ENCODE peak calls at places on chromosomes 2 and 18, in five cellular contexts. J, L, V, U and Q are unnamed samples.

GRCh38 chr18:76922107-76922506 is 99.8 kb downstream of the ZNF236 start:
- DNase-seq in J (peak), L (peak), V (peak), U (peak), Q (peak)

GRCh38 chr2:600542-601386 is 76.4 kb downstream of the TMEM18 start:
- DNase-seq in J (no peak), L (no peak), V (no peak), U (peak), Q (peak)

GRCh38 chr2:107393516-107393915 is 433.2 kb upstream of the RGPD4 start:
- DNase-seq in J (no peak), L (no peak), V (peak), U (no peak), Q (no peak)

GRCh38 chr2:26675651-26676255 is 16.8 kb upstream of the KCNK3 start:
- DNase-seq in J (no peak), L (no peak), V (no peak), U (no peak), Q (no peak)

GRCh38 chr2:10514743-10515142 is 66.6 kb upstream of the ODC1 start:
- DNase-seq in J (no peak), L (peak), V (no peak), U (peak), Q (no peak)

GRCh38 chr2:18412980-18413793 is 147.3 kb downstream of the RDH14 start:
- DNase-seq in J (no peak), L (peak), V (peak), U (no peak), Q (no peak)

GRCh38 chr2:168766600-168766999 is 35.8 kb upstream of the NOSTRIN start:
- DNase-seq in J (no peak), L (no peak), V (peak), U (peak), Q (no peak)

GRCh38 chr2:64982311-64982857 is 6.8 kb upstream of the SLC1A4 start:
- DNase-seq in J (no peak), L (no peak), V (no peak), U (no peak), Q (no peak)

GRCh38 chr2:238060096-238060541 is 682 bp upstream of the SCLY start:
- DNase-seq in J (no peak), L (peak), V (no peak), U (peak), Q (no peak)

GRCh38 chr2:172925600-172925999 is 150.0 kb upstream of the MAP3K20 start:
- DNase-seq in J (no peak), L (no peak), V (no peak), U (no peak), Q (no peak)

GRCh38 chr2:74497777-74498499 is 1.5 kb downstream of the LBX2 start:
- DNase-seq in J (no peak), L (no peak), V (peak), U (peak), Q (peak)

GRCh38 chr18:23442958-23443357 is 10.1 kb upstream of the RIOK3 start:
- DNase-seq in J (no peak), L (no peak), V (no peak), U (no peak), Q (no peak)

GRCh38 chr2:117523267-117523666 is 291.2 kb upstream of the DDX18 start:
- DNase-seq in J (no peak), L (no peak), V (no peak), U (no peak), Q (no peak)

GRCh38 chr2:73366060-73366459 is 19.6 kb upstream of the ALMS1 start:
- DNase-seq in J (no peak), L (no peak), V (no peak), U (no peak), Q (no peak)

GRCh38 chr18:35267161-35267651 is 22.8 kb downstream of the ZSCAN30 start:
- DNase-seq in J (no peak), L (no peak), V (peak), U (no peak), Q (peak)

GRCh38 chr2:157265825-157266224 is 8.3 kb downstream of the GALNT5 start:
- DNase-seq in J (no peak), L (no peak), V (no peak), U (no peak), Q (no peak)

GRCh38 chr2:73175663-73176204 is 26.6 kb upstream of the NOTO start:
- DNase-seq in J (peak), L (peak), V (peak), U (peak), Q (peak)

GRCh38 chr2:86671304-86671981 is 47.8 kb upstream of the RNF103 start:
- DNase-seq in J (no peak), L (peak), V (peak), U (peak), Q (no peak)

GRCh38 chr2:66446178-66446860 is 11.4 kb downstream of the MEIS1 start:
- DNase-seq in J (no peak), L (no peak), V (no peak), U (peak), Q (peak)

GRCh38 chr2:66446924-66447323 is 12.0 kb downstream of the MEIS1 start:
- DNase-seq in J (no peak), L (no peak), V (no peak), U (no peak), Q (no peak)

GRCh38 chr2:66443977-66444855 is 9.3 kb downstream of the MEIS1 start:
- DNase-seq in J (no peak), L (peak), V (no peak), U (peak), Q (no peak)

GRCh38 chr2:66445781-66446177 is 10.9 kb downstream of the MEIS1 start:
- DNase-seq in J (no peak), L (no peak), V (no peak), U (peak), Q (peak)

DNA sequence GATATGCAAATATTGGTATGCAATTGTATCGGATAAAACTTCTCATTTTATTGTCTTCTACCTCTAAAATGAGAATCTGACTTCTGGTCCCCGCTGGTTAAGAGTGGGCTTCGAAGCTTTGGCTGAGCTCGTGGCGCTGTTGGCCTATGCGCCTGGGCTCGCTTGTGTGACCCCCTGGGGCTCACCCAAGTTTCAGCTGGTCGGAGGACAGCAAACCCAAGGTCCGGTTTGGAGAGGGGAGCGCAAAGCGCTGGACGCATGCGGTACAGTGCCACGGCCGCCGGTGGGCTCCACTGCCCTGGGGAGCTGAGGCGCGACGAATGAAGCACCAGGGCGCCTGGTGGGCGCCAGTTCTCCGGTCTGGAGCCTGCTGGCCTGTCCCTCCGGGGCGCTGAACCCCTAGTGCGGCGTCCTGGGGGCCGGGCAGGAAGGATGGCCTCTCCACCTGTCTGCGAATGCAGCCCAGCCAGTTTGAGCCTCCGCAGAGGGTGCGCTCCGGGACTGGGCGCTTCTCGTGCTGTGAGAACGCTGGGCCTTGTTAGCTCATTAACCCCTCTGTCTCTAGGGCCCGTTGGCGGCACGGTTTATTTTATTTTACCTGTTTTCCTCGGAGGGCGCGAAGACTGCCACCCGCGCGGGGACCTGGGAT is 10.3 kb downstream of the MEIS1 start:
- DNase-seq in J (no peak), L (no peak), V (no peak), U (peak), Q (peak)
- H2BK120ac ChIP-seq in J (no peak), L (peak), V (peak), U (no peak), Q (no peak)

GRCh38 chr18:49611316-49611715 is 49.5 kb downstream of the LIPG start:
- DNase-seq in J (no peak), L (no peak), V (no peak), U (no peak), Q (no peak)

GRCh38 chr18:49612515-49613033 is 50.7 kb downstream of the LIPG start:
- DNase-seq in J (no peak), L (no peak), V (no peak), U (peak), Q (peak)

GRCh38 chr18:49608366-49608747 is 46.5 kb downstream of the LIPG start:
- DNase-seq in J (no peak), L (no peak), V (no peak), U (no peak), Q (no peak)

GRCh38 chr18:49608892-49609291 is 47.0 kb downstream of the LIPG start:
- DNase-seq in J (no peak), L (no peak), V (no peak), U (no peak), Q (no peak)

GRCh38 chr18:49609416-49610284 is 47.8 kb downstream of the LIPG start:
- DNase-seq in J (no peak), L (peak), V (no peak), U (no peak), Q (no peak)
- H2AK5ac ChIP-seq in J (no peak), L (no peak), V (no peak), U (no peak), Q (no peak)

GRCh38 chr2:23465138-23465537 is 80.2 kb downstream of the KLHL29 start:
- DNase-seq in J (no peak), L (no peak), V (no peak), U (no peak), Q (no peak)

GRCh38 chr2:23468384-23469141 is 83.6 kb downstream of the KLHL29 start:
- DNase-seq in J (no peak), L (no peak), V (no peak), U (no peak), Q (no peak)

GRCh38 chr2:23465982-23466381 is 81.0 kb downstream of the KLHL29 start:
- DNase-seq in J (no peak), L (no peak), V (no peak), U (no peak), Q (no peak)

GRCh38 chr2:23469142-23469540 is 84.2 kb downstream of the KLHL29 start:
- DNase-seq in J (no peak), L (no peak), V (no peak), U (no peak), Q (no peak)

DNA sequence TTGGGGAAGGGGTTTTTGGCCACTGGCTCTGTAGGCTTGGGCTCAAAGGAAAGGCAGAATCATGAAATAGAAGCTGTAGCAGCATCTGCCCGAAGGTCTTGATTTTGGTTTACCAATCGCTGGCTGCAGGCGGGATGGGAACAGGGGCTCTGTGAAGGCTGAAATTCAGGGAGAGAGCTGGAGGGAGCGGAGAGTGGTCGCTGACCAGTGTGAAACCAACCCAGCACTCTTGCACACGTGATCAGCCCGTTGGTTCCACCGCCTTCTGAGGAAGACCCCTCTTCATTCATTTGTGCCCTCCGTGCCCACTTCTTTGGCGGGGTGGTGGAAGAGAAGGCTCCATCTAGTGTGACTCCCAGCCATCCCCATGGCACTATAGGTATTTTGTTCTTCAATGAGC is 82.6 kb downstream of the KLHL29 start:
- DNase-seq in J (no peak), L (no peak), V (no peak), U (no peak), Q (no peak)
- H3K9ac ChIP-seq in J (no peak), L (no peak), V (no peak), U (no peak), Q (no peak)

GRCh38 chr2:226796840-226797288 is 2.8 kb downstream of the IRS1 start:
- DNase-seq in J (no peak), L (peak), V (no peak), U (peak), Q (peak)

GRCh38 chr2:226796012-226796839 is 3.4 kb downstream of the IRS1 start:
- DNase-seq in J (no peak), L (peak), V (no peak), U (no peak), Q (no peak)

GRCh38 chr2:226794077-226794670 is 5.4 kb downstream of the IRS1 start:
- DNase-seq in J (no peak), L (peak), V (no peak), U (no peak), Q (no peak)

GRCh38 chr2:226794751-226795171 is 4.9 kb downstream of the IRS1 start:
- DNase-seq in J (no peak), L (peak), V (no peak), U (peak), Q (no peak)

DNA sequence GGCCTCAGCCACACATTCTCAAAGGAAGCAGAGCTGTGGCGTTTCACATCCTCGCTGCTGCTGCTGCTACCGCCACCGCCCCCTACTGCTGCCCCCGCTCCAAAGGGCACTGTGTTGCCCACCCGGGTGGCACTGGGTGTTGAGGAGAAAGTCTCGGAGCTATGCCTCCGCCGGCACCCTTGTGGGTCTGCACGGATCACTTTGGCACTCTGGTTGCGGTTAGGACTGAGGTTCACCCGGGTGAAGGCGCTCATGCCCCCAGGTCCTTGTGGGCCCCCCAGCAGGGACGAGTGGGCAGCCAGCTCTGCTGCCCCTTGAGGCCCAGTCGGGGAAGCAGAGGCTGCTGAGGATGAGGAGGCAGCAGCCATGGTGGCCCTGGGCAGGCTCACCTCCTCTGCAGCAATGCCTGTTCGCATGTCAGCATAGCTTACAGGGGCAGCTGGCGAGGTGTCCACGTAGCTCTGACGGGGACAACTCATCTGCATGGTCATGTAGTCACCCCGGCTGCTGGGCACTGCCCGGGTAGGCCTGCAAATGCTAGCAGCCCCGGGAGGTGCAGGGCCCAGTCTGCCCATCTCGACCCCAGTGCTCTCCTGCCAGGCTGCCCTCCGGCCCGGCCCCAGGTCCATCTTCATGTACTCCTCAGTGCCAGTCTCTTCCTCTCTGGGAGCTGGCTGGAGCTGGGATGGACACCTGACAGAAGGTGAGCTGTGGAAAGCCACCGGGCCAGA is 4.2 kb downstream of the IRS1 start:
- DNase-seq in J (no peak), L (peak), V (no peak), U (no peak), Q (no peak)
- H2BK120ac ChIP-seq in J (no peak), L (peak), V (no peak), U (no peak), Q (no peak)

GRCh38 chr18:48702346-48703032 is 163.7 kb downstream of the CTIF start:
- DNase-seq in J (no peak), L (no peak), V (no peak), U (no peak), Q (no peak)

GRCh38 chr18:48703033-48703386 is 164.2 kb downstream of the CTIF start:
- DNase-seq in J (no peak), L (no peak), V (no peak), U (no peak), Q (no peak)

GRCh38 chr18:48705531-48705930 is 166.7 kb downstream of the CTIF start:
- DNase-seq in J (no peak), L (no peak), V (no peak), U (no peak), Q (no peak)

GRCh38 chr18:48705043-48705442 is 166.2 kb downstream of the CTIF start:
- DNase-seq in J (no peak), L (no peak), V (no peak), U (no peak), Q (no peak)

GRCh38 chr18:48703418-48703817 is 164.6 kb downstream of the CTIF start:
- DNase-seq in J (no peak), L (no peak), V (no peak), U (no peak), Q (no peak)
- H2AK5ac ChIP-seq in J (no peak), L (no peak), V (no peak), U (no peak), Q (no peak)